ENCODE peak calls at places on chromosome 19, in seven cellular contexts. One of them, this sample, is unnamed. For H3K4me1, the result is how much of the 10 kb centered on the place peaks cover.

GRCh38 chr19:27635401-27635800 is 1577.5 kb downstream of the UQCRFS1 start:
- DNase-seq in tibial nerve: no peak
- DNase-seq in thyroid gland: no peak
- DNase-seq in ovary: no peak
- DNase-seq in breast epithelium: no peak
- DNase-seq in transverse colon: no peak
- DNase-seq in IMR-90: no peak
- DNase-seq in this sample: no peak

GRCh38 chr19:55552206-55552605 is 6.9 kb upstream of the SBK3 start:
- DNase-seq in tibial nerve: no peak
- DNase-seq in thyroid gland: no peak
- DNase-seq in ovary: no peak
- DNase-seq in breast epithelium: no peak
- DNase-seq in transverse colon: no peak
- DNase-seq in IMR-90: no peak
- DNase-seq in this sample: no peak

GRCh38 chr19:6685962-6686627 is 16.1 kb upstream of the TNFSF14 start:
- DNase-seq in tibial nerve: no peak
- DNase-seq in thyroid gland: no peak
- DNase-seq in ovary: no peak
- DNase-seq in breast epithelium: no peak
- DNase-seq in transverse colon: no peak
- DNase-seq in IMR-90: no peak
- DNase-seq in this sample: no peak

GRCh38 chr19:14563989-14564650 is 7.7 kb downstream of the NDUFB7 start:
- DNase-seq in tibial nerve: no peak
- DNase-seq in thyroid gland: no peak
- DNase-seq in ovary: no peak
- DNase-seq in breast epithelium: no peak
- DNase-seq in transverse colon: no peak
- DNase-seq in IMR-90: no peak
- DNase-seq in this sample: no peak

GRCh38 chr19:43798546-43799409 is 3.5 kb downstream of the LYPD5 start:
- DNase-seq in tibial nerve: no peak
- DNase-seq in thyroid gland: peak
- DNase-seq in ovary: no peak
- DNase-seq in breast epithelium: peak
- DNase-seq in transverse colon: peak
- DNase-seq in IMR-90: no peak
- DNase-seq in this sample: peak

GRCh38 chr19:55488986-55489710 is 912 bp downstream of the SSC5D start:
- DNase-seq in tibial nerve: no peak
- DNase-seq in thyroid gland: no peak
- DNase-seq in ovary: no peak
- DNase-seq in breast epithelium: no peak
- DNase-seq in transverse colon: no peak
- DNase-seq in IMR-90: no peak
- DNase-seq in this sample: no peak

GRCh38 chr19:3649888-3650287 is 23.3 kb upstream of the CACTIN start:
- DNase-seq in tibial nerve: no peak
- DNase-seq in thyroid gland: peak
- DNase-seq in ovary: no peak
- DNase-seq in breast epithelium: peak
- DNase-seq in transverse colon: no peak
- DNase-seq in IMR-90: no peak
- DNase-seq in this sample: no peak

GRCh38 chr19:40668991-40669614 is 21.3 kb downstream of the NUMBL start:
- DNase-seq in tibial nerve: no peak
- DNase-seq in thyroid gland: no peak
- DNase-seq in ovary: no peak
- DNase-seq in breast epithelium: no peak
- DNase-seq in transverse colon: no peak
- DNase-seq in IMR-90: no peak
- DNase-seq in this sample: no peak

GRCh38 chr19:1113986-1114483 is 10.2 kb downstream of the GPX4 start:
- DNase-seq in tibial nerve: no peak
- DNase-seq in thyroid gland: no peak
- DNase-seq in ovary: peak
- DNase-seq in breast epithelium: no peak
- DNase-seq in transverse colon: no peak
- DNase-seq in IMR-90: no peak
- DNase-seq in this sample: no peak

GRCh38 chr19:1115646-1116420 is 12.0 kb downstream of the GPX4 start:
- DNase-seq in tibial nerve: no peak
- DNase-seq in thyroid gland: no peak
- DNase-seq in ovary: no peak
- DNase-seq in breast epithelium: no peak
- DNase-seq in transverse colon: no peak
- DNase-seq in IMR-90: no peak
- DNase-seq in this sample: no peak

GRCh38 chr19:1112254-1113208 is 8.7 kb downstream of the GPX4 start:
- DNase-seq in tibial nerve: peak
- DNase-seq in thyroid gland: no peak
- DNase-seq in ovary: peak
- DNase-seq in breast epithelium: peak
- DNase-seq in transverse colon: peak
- DNase-seq in IMR-90: no peak
- DNase-seq in this sample: peak

GRCh38 chr19:1111641-1112253 is 8.0 kb downstream of the GPX4 start:
- DNase-seq in tibial nerve: no peak
- DNase-seq in thyroid gland: no peak
- DNase-seq in ovary: peak
- DNase-seq in breast epithelium: no peak
- DNase-seq in transverse colon: no peak
- DNase-seq in IMR-90: no peak
- DNase-seq in this sample: no peak

DNA sequence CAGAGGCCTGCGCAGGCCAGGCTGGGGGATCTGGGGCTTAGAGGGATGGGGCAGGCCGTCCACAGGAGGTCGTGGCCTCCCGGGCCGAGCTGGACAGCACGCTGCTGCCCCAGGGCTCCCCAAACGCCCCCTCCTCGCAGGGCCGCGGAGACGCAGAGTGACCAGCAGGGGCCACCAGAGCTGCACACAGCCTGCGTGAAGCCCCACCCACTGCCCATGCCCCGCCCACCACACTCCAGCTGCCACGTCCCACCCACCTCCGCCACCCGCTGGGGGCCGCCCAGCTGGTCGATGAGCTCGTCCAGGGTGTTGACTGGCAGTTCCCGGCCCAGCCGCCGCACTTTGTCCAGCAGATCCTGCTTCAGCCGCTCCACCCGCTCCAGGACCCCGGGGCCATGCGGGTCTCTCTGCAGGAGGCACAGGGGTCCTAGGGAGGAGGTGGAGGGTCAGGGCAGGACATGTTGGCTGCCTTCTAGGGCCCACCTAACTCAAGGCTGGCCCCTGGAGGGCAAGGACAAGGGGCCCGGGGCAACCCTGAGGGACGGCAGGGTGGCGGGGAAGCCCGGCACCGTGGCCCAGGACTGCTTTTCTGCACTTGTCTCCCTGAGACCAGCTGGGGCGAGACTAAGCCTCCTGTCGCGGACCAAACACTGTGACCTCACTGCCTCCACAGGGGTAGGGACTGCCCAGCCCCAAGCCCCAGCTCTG is 9.6 kb downstream of the GPX4 start:
- DNase-seq in tibial nerve: peak
- DNase-seq in thyroid gland: peak
- DNase-seq in ovary: peak
- DNase-seq in breast epithelium: peak
- DNase-seq in transverse colon: peak
- DNase-seq in IMR-90: peak
- DNase-seq in this sample: peak
- TF ChIP-seq POLR2A in tibial nerve: no peak
- TF ChIP-seq POLR2A in thyroid gland: peak
- TF ChIP-seq POLR2A in ovary: no peak
- TF ChIP-seq POLR2A in breast epithelium: no peak
- TF ChIP-seq POLR2A in transverse colon: no peak
- TF ChIP-seq POLR2A in IMR-90: no peak
- TF ChIP-seq POLR2A in this sample: no peak

GRCh38 chr19:42249149-42249750 is 5.7 kb downstream of the ERF start:
- DNase-seq in tibial nerve: no peak
- DNase-seq in thyroid gland: no peak
- DNase-seq in ovary: no peak
- DNase-seq in breast epithelium: no peak
- DNase-seq in transverse colon: no peak
- DNase-seq in IMR-90: no peak
- DNase-seq in this sample: no peak

GRCh38 chr19:42251572-42251990 is 3.3 kb downstream of the ERF start:
- DNase-seq in tibial nerve: no peak
- DNase-seq in thyroid gland: no peak
- DNase-seq in ovary: peak
- DNase-seq in breast epithelium: no peak
- DNase-seq in transverse colon: no peak
- DNase-seq in IMR-90: no peak
- DNase-seq in this sample: no peak

GRCh38 chr19:42250249-42250665 is 4.7 kb downstream of the ERF start:
- DNase-seq in tibial nerve: no peak
- DNase-seq in thyroid gland: no peak
- DNase-seq in ovary: no peak
- DNase-seq in breast epithelium: no peak
- DNase-seq in transverse colon: no peak
- DNase-seq in IMR-90: no peak
- DNase-seq in this sample: no peak

GRCh38 chr19:42249769-42250168 is 5.2 kb downstream of the ERF start:
- DNase-seq in tibial nerve: no peak
- DNase-seq in thyroid gland: no peak
- DNase-seq in ovary: no peak
- DNase-seq in breast epithelium: no peak
- DNase-seq in transverse colon: no peak
- DNase-seq in IMR-90: no peak
- DNase-seq in this sample: no peak

DNA sequence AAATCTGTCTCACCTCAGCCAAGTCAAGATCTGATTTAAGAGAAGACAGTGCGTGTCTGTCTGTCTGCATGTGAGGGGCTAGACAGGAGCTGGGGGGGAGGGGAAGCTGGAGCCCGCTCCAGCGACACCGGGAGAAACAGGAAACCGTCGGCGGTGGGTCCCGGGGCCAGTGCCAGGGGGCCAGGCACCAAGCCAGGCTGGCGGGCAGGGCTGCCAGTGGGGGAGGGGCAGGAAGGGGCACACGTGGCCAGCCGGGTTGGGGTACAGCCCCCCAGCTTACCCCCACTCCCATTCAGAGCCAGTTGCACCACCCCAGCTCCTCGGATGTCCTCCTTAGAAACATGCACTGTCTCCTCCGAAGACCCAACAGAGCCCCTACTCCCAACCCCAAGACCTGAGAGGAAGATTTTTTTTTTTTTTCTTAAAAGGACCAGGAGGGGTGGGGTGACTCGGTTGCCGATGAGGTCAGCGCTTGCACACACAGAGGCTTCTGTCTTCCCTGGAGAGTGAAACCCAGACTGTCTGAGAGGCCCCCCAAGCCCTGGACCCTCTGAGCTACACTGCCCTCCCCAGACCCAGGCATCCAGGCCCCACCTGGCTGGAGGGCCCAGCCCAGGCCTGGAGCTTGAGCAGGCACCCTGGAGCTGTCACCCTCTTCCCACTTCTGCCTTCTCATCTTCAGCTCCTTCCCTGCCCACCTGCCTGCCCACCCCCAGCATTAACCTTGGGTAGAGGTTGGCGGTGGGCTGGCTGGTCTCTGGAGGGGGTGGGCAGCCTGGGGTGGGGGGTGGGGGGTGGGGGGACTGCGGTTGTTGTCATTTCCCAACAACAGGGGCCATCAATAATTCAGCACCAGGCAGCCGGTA is 4.0 kb downstream of the ERF start:
- DNase-seq in tibial nerve: no peak
- DNase-seq in thyroid gland: no peak
- DNase-seq in ovary: no peak
- DNase-seq in breast epithelium: no peak
- DNase-seq in transverse colon: no peak
- DNase-seq in IMR-90: peak
- DNase-seq in this sample: no peak
- H3K4me1 ChIP-seq in tibial nerve: under half
- H3K4me1 ChIP-seq in thyroid gland: under half
- H3K4me1 ChIP-seq in ovary: under half
- H3K4me1 ChIP-seq in breast epithelium: under half
- H3K4me1 ChIP-seq in transverse colon: under half
- H3K4me1 ChIP-seq in IMR-90: under half
- H3K4me1 ChIP-seq in this sample: under half

DNA sequence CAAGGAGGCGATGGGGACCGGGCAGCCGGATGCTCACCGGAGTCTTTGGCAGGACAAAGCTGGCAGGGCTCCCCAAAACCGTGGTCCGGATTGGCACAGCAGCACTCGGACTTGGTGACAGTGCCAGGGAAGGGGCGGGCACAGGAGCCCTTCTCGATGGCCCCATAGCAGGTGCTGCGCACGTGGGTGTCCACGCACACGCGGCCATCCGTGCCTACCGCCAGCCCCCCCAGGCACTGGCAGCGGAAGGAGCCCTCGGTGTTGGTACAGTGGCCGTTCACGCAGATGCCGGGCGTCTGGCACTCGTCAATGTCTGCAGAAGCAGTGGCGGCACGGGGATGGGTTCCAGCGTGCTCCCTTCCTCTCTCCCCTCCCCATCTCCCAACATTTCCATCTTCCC is 17.9 kb downstream of the FBN3 start:
- DNase-seq in tibial nerve: no peak
- DNase-seq in thyroid gland: no peak
- DNase-seq in ovary: no peak
- DNase-seq in breast epithelium: no peak
- DNase-seq in transverse colon: no peak
- DNase-seq in IMR-90: no peak
- DNase-seq in this sample: no peak
- H3K27ac ChIP-seq in tibial nerve: no peak
- H3K27ac ChIP-seq in thyroid gland: no peak
- H3K27ac ChIP-seq in ovary: no peak
- H3K27ac ChIP-seq in breast epithelium: no peak
- H3K27ac ChIP-seq in transverse colon: no peak
- H3K27ac ChIP-seq in IMR-90: no peak
- H3K27ac ChIP-seq in this sample: no peak

DNA sequence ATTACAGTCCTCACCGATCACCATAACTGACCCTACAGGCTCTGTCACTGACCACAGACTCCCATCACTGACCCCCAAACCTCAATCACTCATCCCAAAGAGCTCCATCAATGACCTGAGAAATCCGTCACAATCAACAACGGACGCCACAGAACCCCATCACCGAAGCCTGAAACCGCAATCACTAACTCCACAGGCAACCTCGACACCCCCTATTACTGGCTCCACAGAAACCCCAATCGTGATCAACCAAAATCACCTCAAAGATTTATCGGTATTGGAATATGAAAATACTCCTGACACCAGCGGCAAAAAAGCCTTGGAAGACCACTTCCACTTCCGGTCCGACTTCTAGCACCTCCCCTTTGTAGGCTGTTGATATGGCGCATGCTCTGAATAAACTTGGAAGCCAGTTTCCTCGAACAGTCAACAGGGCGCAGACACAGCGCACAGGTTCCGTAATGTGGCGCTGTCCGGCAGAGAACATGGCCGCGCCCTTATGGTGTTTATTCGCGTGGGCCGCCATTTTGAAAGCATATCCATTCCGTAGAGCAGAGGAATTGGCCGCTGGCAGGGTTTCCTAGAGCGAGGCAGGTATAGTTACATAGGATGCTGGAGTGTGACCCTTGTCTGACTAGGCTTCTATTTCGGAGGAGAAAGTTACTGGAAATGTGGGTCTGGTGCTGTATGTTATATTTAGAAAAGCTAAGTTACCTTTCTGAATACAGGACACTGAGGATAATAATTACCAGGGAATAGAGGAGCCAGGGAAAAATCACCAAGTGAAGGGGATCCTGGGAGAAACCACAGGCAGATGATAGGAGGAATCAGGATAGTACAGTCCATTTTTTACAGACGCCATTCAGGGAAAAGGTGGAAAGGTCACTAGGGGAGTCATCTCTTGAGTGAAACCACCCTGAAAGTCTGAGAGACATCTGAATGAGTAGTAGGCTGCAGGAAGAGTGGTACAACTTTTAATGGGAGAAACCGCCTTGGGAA is at the start of gene ZNF585A:
- DNase-seq in tibial nerve: peak
- DNase-seq in thyroid gland: peak
- DNase-seq in ovary: peak
- DNase-seq in breast epithelium: peak
- DNase-seq in transverse colon: peak
- DNase-seq in IMR-90: peak
- DNase-seq in this sample: peak
- TF ChIP-seq POLR2A in tibial nerve: no peak
- TF ChIP-seq POLR2A in thyroid gland: peak
- TF ChIP-seq POLR2A in ovary: no peak
- TF ChIP-seq POLR2A in breast epithelium: peak
- TF ChIP-seq POLR2A in transverse colon: no peak
- TF ChIP-seq POLR2A in IMR-90: peak
- TF ChIP-seq POLR2A in this sample: peak